ENCODE peak calls at places on chromosomes 16 and 17, in six cellular contexts. T is GM13977, F is neural crest cell, J is neural progenitor cell, I is GF-D8, A is esophagus squamous epithelium. P is an unnamed sample.

GRCh38 chr17:79861371-79862216 is 22.4 kb upstream of the CBX4 start:
- DNase-seq in F (no peak), I (no peak), A (no peak), J (no peak), T (no peak), P (no peak)

GRCh38 chr17:65711671-65712276 is 150.3 kb upstream of the AXIN2 start:
- DNase-seq in J (no peak), I (no peak), T (no peak), A (no peak), F (no peak), P (no peak)

GRCh38 chr17:79294459-79295071 is 219.9 kb downstream of the ENGASE start:
- DNase-seq in J (peak), I (no peak), F (peak), T (no peak), A (no peak), P (peak)

GRCh38 chr16:79336437-79337229 is 263.9 kb downstream of the MAF start:
- DNase-seq in T (no peak), I (no peak), F (no peak), A (no peak), J (no peak), P (no peak)

GRCh38 chr16:27220527-27220926 is 17.2 kb downstream of the KDM8 start:
- DNase-seq in A (no peak), J (no peak), T (no peak), F (no peak), I (no peak), P (no peak)

GRCh38 chr16:4370570-4371480 is 823 bp upstream of the VASN start:
- DNase-seq in J (no peak), T (no peak), I (no peak), F (no peak), A (no peak), P (peak)

GRCh38 chr16:15427648-15428239 is 6.6 kb upstream of the BMERB1 start:
- DNase-seq in A (no peak), T (peak), F (peak), J (peak), I (no peak), P (peak)

GRCh38 chr17:65227637-65228036 is 90.5 kb downstream of the RGS9 start:
- DNase-seq in A (no peak), J (no peak), F (no peak), T (no peak), I (no peak), P (no peak)

GRCh38 chr17:41777579-41778188 is 8.8 kb downstream of the JUP start:
- DNase-seq in T (no peak), I (no peak), A (no peak), F (no peak), J (no peak), P (peak)

GRCh38 chr16:6643083-6643686 is 689.5 kb upstream of the RBFOX1 start:
- DNase-seq in J (peak), A (no peak), F (peak), T (peak), I (no peak), P (peak)

GRCh38 chr16:20886320-20886719 is 13.8 kb downstream of the DCUN1D3 start:
- DNase-seq in F (no peak), I (no peak), T (no peak), A (no peak), J (no peak), P (no peak)

GRCh38 chr16:5042574-5043171 is 8.9 kb upstream of the NAGPA start:
- DNase-seq in F (no peak), T (no peak), A (no peak), J (peak), I (no peak), P (no peak)

GRCh38 chr16:28298511-28298878 is 6.2 kb downstream of the SBK1 start:
- DNase-seq in T (no peak), J (peak), A (no peak), F (no peak), I (no peak), P (no peak)

GRCh38 chr17:35716897-35717839 is 14.3 kb upstream of the RASL10B start:
- DNase-seq in J (no peak), I (no peak), A (no peak), F (no peak), T (no peak), P (no peak)

GRCh38 chr16:21302454-21302853 is 24.4 kb upstream of the CRYM start:
- DNase-seq in T (no peak), J (peak), A (no peak), I (no peak), F (no peak), P (no peak)

GRCh38 chr16:83626204-83626603 is 181.6 kb upstream of the HSBP1 start:
- DNase-seq in J (no peak), T (no peak), A (no peak), I (no peak), F (no peak), P (no peak)

GRCh38 chr17:74842146-74842598 is 17.5 kb downstream of the GRIN2C start:
- DNase-seq in J (peak), T (no peak), F (no peak), A (no peak), I (no peak), P (no peak)

GRCh38 chr16:67880584-67880983 is 4.1 kb upstream of the NRN1L start:
- DNase-seq in J (no peak), I (no peak), F (no peak), T (no peak), A (no peak), P (no peak)

GRCh38 chr17:19723967-19724366 is 7.6 kb upstream of the SLC47A2 start:
- DNase-seq in J (no peak), I (no peak), T (no peak), A (no peak), F (no peak), P (peak)

GRCh38 chr16:24634919-24635318 is 94.5 kb upstream of the TNRC6A start:
- DNase-seq in T (no peak), J (no peak), I (no peak), A (no peak), F (no peak), P (no peak)

GRCh38 chr16:17784073-17784472 is 313.3 kb upstream of the XYLT1 start:
- DNase-seq in J (peak), F (peak), A (no peak), I (no peak), T (no peak), P (no peak)

P was measured in ovary.